ENCODE peak calls at places on chromosome 5, in seven cellular contexts. One of them, this sample, is unnamed.

GRCh38 chr5:173515526-173515925 is 100.9 kb downstream of the BOD1 start:
- DNase-seq in GM12865: no peak
- DNase-seq in epithelial cell of proximal tubule: no peak
- DNase-seq in astrocyte: peak
- DNase-seq in foreskin fibroblast: peak
- DNase-seq in cardiac muscle cell: no peak
- DNase-seq in Panc1: no peak
- DNase-seq in this sample: peak

GRCh38 chr5:114702731-114703130 is 340.9 kb downstream of the KCNN2 start:
- DNase-seq in epithelial cell of proximal tubule: no peak
- DNase-seq in Panc1: no peak
- DNase-seq in GM12865: no peak
- DNase-seq in astrocyte: no peak
- DNase-seq in cardiac muscle cell: no peak
- DNase-seq in foreskin fibroblast: no peak
- DNase-seq in this sample: no peak

GRCh38 chr5:180799194-180799593 is 3.4 kb downstream of the MGAT1 start:
- DNase-seq in foreskin fibroblast: no peak
- DNase-seq in astrocyte: no peak
- DNase-seq in cardiac muscle cell: peak
- DNase-seq in Panc1: no peak
- DNase-seq in GM12865: no peak
- DNase-seq in epithelial cell of proximal tubule: no peak
- DNase-seq in this sample: no peak

GRCh38 chr5:174837919-174838902 is 113.8 kb downstream of the MSX2 start:
- DNase-seq in Panc1: no peak
- DNase-seq in GM12865: no peak
- DNase-seq in astrocyte: peak
- DNase-seq in foreskin fibroblast: peak
- DNase-seq in cardiac muscle cell: peak
- DNase-seq in epithelial cell of proximal tubule: peak
- DNase-seq in this sample: peak

GRCh38 chr5:143564417-143564816 is 160.9 kb upstream of the NR3C1 start:
- DNase-seq in astrocyte: no peak
- DNase-seq in cardiac muscle cell: no peak
- DNase-seq in GM12865: peak
- DNase-seq in Panc1: no peak
- DNase-seq in foreskin fibroblast: no peak
- DNase-seq in epithelial cell of proximal tubule: no peak
- DNase-seq in this sample: no peak

GRCh38 chr5:134100283-134101011 is 14.0 kb upstream of the TCF7 start:
- DNase-seq in epithelial cell of proximal tubule: no peak
- DNase-seq in Panc1: no peak
- DNase-seq in cardiac muscle cell: no peak
- DNase-seq in GM12865: peak
- DNase-seq in foreskin fibroblast: no peak
- DNase-seq in astrocyte: peak
- DNase-seq in this sample: no peak

GRCh38 chr5:150208187-150209015 is 18.5 kb downstream of the SLC6A7 start:
- DNase-seq in foreskin fibroblast: peak
- DNase-seq in Panc1: no peak
- DNase-seq in cardiac muscle cell: no peak
- DNase-seq in GM12865: no peak
- DNase-seq in astrocyte: peak
- DNase-seq in epithelial cell of proximal tubule: no peak
- DNase-seq in this sample: no peak

GRCh38 chr5:140075371-140075770 is 32.3 kb upstream of the NRG2 start:
- DNase-seq in astrocyte: no peak
- DNase-seq in foreskin fibroblast: no peak
- DNase-seq in epithelial cell of proximal tubule: no peak
- DNase-seq in GM12865: no peak
- DNase-seq in cardiac muscle cell: no peak
- DNase-seq in Panc1: no peak
- DNase-seq in this sample: no peak

GRCh38 chr5:84816746-84817547 is 432.3 kb upstream of the EDIL3 start:
- DNase-seq in foreskin fibroblast: no peak
- DNase-seq in astrocyte: peak
- DNase-seq in epithelial cell of proximal tubule: no peak
- DNase-seq in Panc1: no peak
- DNase-seq in GM12865: no peak
- DNase-seq in cardiac muscle cell: no peak
- DNase-seq in this sample: no peak

GRCh38 chr5:137470111-137470920 is 28.8 kb downstream of the SPOCK1 start:
- DNase-seq in foreskin fibroblast: peak
- DNase-seq in GM12865: no peak
- DNase-seq in epithelial cell of proximal tubule: peak
- DNase-seq in astrocyte: peak
- DNase-seq in Panc1: peak
- DNase-seq in cardiac muscle cell: no peak
- DNase-seq in this sample: peak

GRCh38 chr5:116273458-116274242 is 188.8 kb downstream of the COMMD10 start:
- DNase-seq in astrocyte: peak
- DNase-seq in cardiac muscle cell: no peak
- DNase-seq in GM12865: no peak
- DNase-seq in epithelial cell of proximal tubule: peak
- DNase-seq in Panc1: no peak
- DNase-seq in foreskin fibroblast: peak
- DNase-seq in this sample: no peak
- H3K4me3 ChIP-seq in astrocyte: no peak
- H3K4me3 ChIP-seq in cardiac muscle cell: no peak
- H3K4me3 ChIP-seq in GM12865: no peak
- H3K4me3 ChIP-seq in epithelial cell of proximal tubule: no peak
- H3K4me3 ChIP-seq in Panc1: no peak
- H3K4me3 ChIP-seq in foreskin fibroblast: no peak
- H3K4me3 ChIP-seq in this sample: no peak

DNA sequence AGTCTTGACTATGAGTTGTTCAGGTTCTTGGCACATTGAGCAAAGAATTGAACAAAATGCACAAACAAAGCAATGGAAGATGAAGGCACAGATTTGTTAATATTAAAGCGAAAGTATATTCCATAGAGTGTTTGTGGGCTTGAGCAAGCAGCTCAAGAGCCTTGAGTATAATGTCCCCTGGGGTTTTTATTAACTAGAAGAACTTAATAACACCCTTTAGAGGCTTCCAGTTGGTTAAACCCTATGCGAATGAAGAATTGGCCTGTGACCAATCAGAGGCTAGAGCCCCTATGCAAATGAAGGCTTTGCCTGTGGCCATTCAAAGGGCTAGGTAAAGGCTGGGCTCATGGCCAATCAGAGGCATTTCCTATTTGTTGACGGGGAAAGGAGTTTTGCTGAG is 135.3 kb upstream of the IL12B start:
- DNase-seq in Panc1: no peak
- DNase-seq in cardiac muscle cell: no peak
- DNase-seq in GM12865: no peak
- DNase-seq in epithelial cell of proximal tubule: no peak
- DNase-seq in astrocyte: no peak
- DNase-seq in foreskin fibroblast: no peak
- DNase-seq in this sample: no peak
- H3K4me3 ChIP-seq in Panc1: no peak
- H3K4me3 ChIP-seq in cardiac muscle cell: no peak
- H3K4me3 ChIP-seq in GM12865: no peak
- H3K4me3 ChIP-seq in epithelial cell of proximal tubule: no peak
- H3K4me3 ChIP-seq in astrocyte: no peak
- H3K4me3 ChIP-seq in foreskin fibroblast: no peak
- H3K4me3 ChIP-seq in this sample: no peak

DNA sequence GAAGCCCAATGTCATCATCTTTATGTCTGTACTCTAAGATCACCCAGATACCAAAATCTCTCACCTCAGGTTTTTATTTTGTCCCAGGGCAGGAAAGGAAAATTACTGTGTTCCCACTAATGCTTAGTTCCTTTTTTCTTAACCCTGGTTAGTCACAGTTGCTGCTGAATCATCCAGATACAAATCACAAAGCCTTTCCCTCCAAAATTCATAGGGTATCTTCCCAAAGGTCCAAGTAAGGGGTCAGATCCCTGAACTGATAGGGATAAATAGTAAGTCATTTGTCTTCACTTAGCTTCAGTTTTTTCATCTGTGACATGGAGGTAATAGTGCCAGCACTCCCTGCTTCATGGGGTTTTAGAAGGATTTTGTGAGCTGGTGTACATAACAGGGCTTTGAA is 2.2 kb downstream of the PLCXD3 start:
- DNase-seq in foreskin fibroblast: no peak
- DNase-seq in epithelial cell of proximal tubule: no peak
- DNase-seq in GM12865: no peak
- DNase-seq in Panc1: no peak
- DNase-seq in cardiac muscle cell: no peak
- DNase-seq in astrocyte: no peak
- DNase-seq in this sample: no peak
- H3K4me3 ChIP-seq in foreskin fibroblast: no peak
- H3K4me3 ChIP-seq in epithelial cell of proximal tubule: no peak
- H3K4me3 ChIP-seq in GM12865: no peak
- H3K4me3 ChIP-seq in Panc1: no peak
- H3K4me3 ChIP-seq in cardiac muscle cell: peak
- H3K4me3 ChIP-seq in astrocyte: no peak
- H3K4me3 ChIP-seq in this sample: no peak

DNA sequence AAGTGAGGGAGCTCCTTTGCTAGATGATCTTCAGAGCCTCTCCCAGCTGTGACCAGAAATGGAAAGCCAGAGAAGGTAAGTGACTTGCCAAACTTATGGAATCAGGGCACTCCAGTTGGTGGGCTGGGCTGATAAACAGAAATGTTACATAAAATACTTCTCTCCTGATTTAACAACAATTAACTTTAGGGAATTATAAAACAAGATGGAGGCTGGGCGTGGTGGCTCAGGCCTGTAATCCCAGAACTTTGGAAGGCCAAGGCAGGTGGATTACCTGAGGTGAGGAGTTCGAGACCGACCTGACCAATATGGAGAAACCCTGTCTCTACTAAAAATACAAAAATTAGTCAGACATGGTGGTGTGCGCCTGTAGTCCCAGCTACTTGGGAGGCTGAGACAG is 899 bp upstream of the MED10 start:
- DNase-seq in GM12865: no peak
- DNase-seq in foreskin fibroblast: no peak
- DNase-seq in epithelial cell of proximal tubule: no peak
- DNase-seq in Panc1: no peak
- DNase-seq in astrocyte: no peak
- DNase-seq in cardiac muscle cell: no peak
- DNase-seq in this sample: no peak
- H3K4me3 ChIP-seq in GM12865: peak
- H3K4me3 ChIP-seq in foreskin fibroblast: peak
- H3K4me3 ChIP-seq in epithelial cell of proximal tubule: peak
- H3K4me3 ChIP-seq in Panc1: peak
- H3K4me3 ChIP-seq in astrocyte: no peak
- H3K4me3 ChIP-seq in cardiac muscle cell: peak
- H3K4me3 ChIP-seq in this sample: no peak

GRCh38 chr5:14177651-14178050 is 34.5 kb downstream of the TRIO start:
- DNase-seq in epithelial cell of proximal tubule: no peak
- DNase-seq in astrocyte: no peak
- DNase-seq in Panc1: no peak
- DNase-seq in GM12865: no peak
- DNase-seq in cardiac muscle cell: no peak
- DNase-seq in foreskin fibroblast: no peak
- DNase-seq in this sample: no peak
- H3K4me3 ChIP-seq in epithelial cell of proximal tubule: no peak
- H3K4me3 ChIP-seq in astrocyte: peak
- H3K4me3 ChIP-seq in Panc1: no peak
- H3K4me3 ChIP-seq in GM12865: no peak
- H3K4me3 ChIP-seq in cardiac muscle cell: no peak
- H3K4me3 ChIP-seq in foreskin fibroblast: no peak
- H3K4me3 ChIP-seq in this sample: no peak

GRCh38 chr5:176317534-176318374 is 43.8 kb downstream of the KIAA1191 start:
- DNase-seq in cardiac muscle cell: no peak
- DNase-seq in GM12865: no peak
- DNase-seq in foreskin fibroblast: no peak
- DNase-seq in Panc1: no peak
- DNase-seq in astrocyte: no peak
- DNase-seq in epithelial cell of proximal tubule: no peak
- DNase-seq in this sample: no peak
- H3K4me3 ChIP-seq in cardiac muscle cell: no peak
- H3K4me3 ChIP-seq in GM12865: no peak
- H3K4me3 ChIP-seq in foreskin fibroblast: no peak
- H3K4me3 ChIP-seq in Panc1: no peak
- H3K4me3 ChIP-seq in astrocyte: no peak
- H3K4me3 ChIP-seq in epithelial cell of proximal tubule: no peak
- H3K4me3 ChIP-seq in this sample: no peak

GRCh38 chr5:55172937-55173695 is at the start of gene CDC20B:
- DNase-seq in foreskin fibroblast: peak
- DNase-seq in GM12865: peak
- DNase-seq in cardiac muscle cell: peak
- DNase-seq in astrocyte: peak
- DNase-seq in epithelial cell of proximal tubule: no peak
- DNase-seq in Panc1: no peak
- DNase-seq in this sample: no peak
- H3K4me3 ChIP-seq in foreskin fibroblast: peak
- H3K4me3 ChIP-seq in GM12865: peak
- H3K4me3 ChIP-seq in cardiac muscle cell: peak
- H3K4me3 ChIP-seq in astrocyte: peak
- H3K4me3 ChIP-seq in epithelial cell of proximal tubule: peak
- H3K4me3 ChIP-seq in Panc1: peak
- H3K4me3 ChIP-seq in this sample: peak

DNA sequence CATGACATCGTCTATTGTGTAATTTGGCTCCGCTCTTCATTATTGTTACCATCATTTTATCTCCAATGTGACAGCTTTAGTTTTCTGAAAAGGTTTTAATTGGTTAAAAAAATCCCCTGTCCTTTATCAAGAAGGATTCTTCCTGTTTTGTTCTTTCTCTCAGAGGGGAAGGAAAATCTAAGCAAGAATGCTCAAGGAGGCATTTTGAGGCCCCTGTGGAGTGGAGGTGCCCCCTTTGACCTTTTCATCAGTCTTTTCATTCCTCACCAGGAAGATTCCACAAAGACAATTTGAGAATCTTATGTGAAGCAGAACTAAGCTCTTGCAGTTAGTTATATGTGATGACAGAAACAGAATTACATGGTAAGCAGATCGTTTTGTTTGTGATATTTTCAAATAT is 489.6 kb downstream of the MAN2A1 start:
- DNase-seq in cardiac muscle cell: no peak
- DNase-seq in astrocyte: no peak
- DNase-seq in foreskin fibroblast: no peak
- DNase-seq in Panc1: no peak
- DNase-seq in epithelial cell of proximal tubule: no peak
- DNase-seq in GM12865: no peak
- DNase-seq in this sample: no peak
- H3K4me3 ChIP-seq in cardiac muscle cell: no peak
- H3K4me3 ChIP-seq in astrocyte: no peak
- H3K4me3 ChIP-seq in foreskin fibroblast: no peak
- H3K4me3 ChIP-seq in Panc1: no peak
- H3K4me3 ChIP-seq in epithelial cell of proximal tubule: no peak
- H3K4me3 ChIP-seq in GM12865: no peak
- H3K4me3 ChIP-seq in this sample: no peak

This sample was measured in AG04449.